ENCODE peak calls at places on chromosomes 2 and 18, in nine cellular contexts. V is HT-29, N is mesothelial cell of epicardium, W is type B pancreatic cell, T is breast epithelium, F is hippocampal formation, A is GOT3, G is occipital lobe, Q is Caki2. Z is an unnamed sample.

GRCh38 chr2:196220671-196221070 is 49.3 kb upstream of the STK17B start:
- DNase-seq in G (no peak), A (no peak), Q (no peak), V (no peak), N (no peak), F (no peak), T (no peak), W (no peak), Z (no peak)

GRCh38 chr18:35514752-35515459 is 17.1 kb upstream of the INO80C start:
- DNase-seq in W (no peak), G (no peak), F (no peak), T (no peak), A (no peak), N (no peak), Q (no peak), V (no peak), Z (no peak)

GRCh38 chr18:23388357-23388756 is 64.7 kb upstream of the RIOK3 start:
- DNase-seq in T (no peak), A (no peak), N (no peak), W (no peak), Q (no peak), V (no peak), F (no peak), G (no peak), Z (no peak)

GRCh38 chr2:173271135-173271534 is 83.5 kb upstream of the CDCA7 start:
- DNase-seq in G (no peak), Q (no peak), A (no peak), N (no peak), F (no peak), V (no peak), W (no peak), T (no peak), Z (no peak)

GRCh38 chr2:19576411-19576810 is 218.0 kb upstream of the OSR1 start:
- DNase-seq in A (no peak), G (no peak), Q (no peak), N (no peak), F (no peak), T (no peak), V (peak; percentile 38), W (no peak), Z (no peak)

GRCh38 chr2:37189452-37190153 is 1.1 kb upstream of the SULT6B1 start:
- DNase-seq in W (no peak), F (no peak), V (peak; percentile 79), A (peak; percentile 5), N (no peak), G (no peak), T (peak; percentile 40), Q (peak; percentile 42), Z (no peak)

GRCh38 chr2:135600915-135601314 is 69.6 kb downstream of the R3HDM1 start:
- DNase-seq in G (no peak), N (no peak), Q (no peak), W (no peak), F (no peak), V (no peak), A (no peak), T (no peak), Z (no peak)

GRCh38 chr2:46326231-46326980 is 29.2 kb downstream of the EPAS1 start:
- DNase-seq in Q (no peak), T (peak; percentile 87), A (no peak), V (no peak), W (no peak), F (no peak), G (no peak), N (no peak), Z (no peak)

GRCh38 chr18:3429121-3429520 is 20.9 kb upstream of the TGIF1 start:
- DNase-seq in A (no peak), T (no peak), V (no peak), G (no peak), Q (no peak), F (no peak), W (no peak), N (no peak), Z (no peak)

GRCh38 chr2:96116424-96116878 is at the start of gene ADRA2B:
- DNase-seq in N (peak; percentile 70), Q (peak; percentile 61), F (peak; percentile 5), A (no peak), V (peak; percentile 58), T (peak; percentile 66), W (no peak), G (no peak), Z (peak; percentile 76)

GRCh38 chr2:192645811-192646598 is 451.3 kb upstream of the TMEFF2 start:
- DNase-seq in F (no peak), W (no peak), V (no peak), G (no peak), N (no peak), Q (no peak), T (no peak), A (no peak), Z (no peak)

GRCh38 chr2:82939211-82939610 is 1519.9 kb downstream of the SUCLG1 start:
- DNase-seq in W (no peak), T (no peak), A (no peak), G (no peak), N (no peak), F (no peak), V (no peak), Q (no peak), Z (no peak)

GRCh38 chr2:21118302-21118920 is 5.4 kb upstream of the TDRD15 start:
- DNase-seq in W (no peak), V (peak; percentile 52), G (peak; percentile 3), T (no peak), N (no peak), A (no peak), Q (peak; percentile 26), F (peak; percentile 4), Z (peak; percentile 24)

GRCh38 chr18:22171263-22171838 is 2.0 kb downstream of the GATA6 start:
- DNase-seq in N (no peak), W (no peak), Q (no peak), F (no peak), V (no peak), A (no peak), T (no peak), G (no peak), Z (no peak)

GRCh38 chr2:207469953-207470699 is 59.6 kb upstream of the CREB1 start:
- DNase-seq in V (no peak), N (no peak), A (no peak), F (no peak), T (no peak), W (no peak), Q (no peak), G (no peak), Z (no peak)

GRCh38 chr2:17035010-17035409 is 369.4 kb upstream of the CYRIA start:
- DNase-seq in F (no peak), G (no peak), V (no peak), T (no peak), Q (no peak), W (no peak), A (no peak), N (no peak), Z (no peak)

GRCh38 chr2:25421746-25422431 is 80.2 kb upstream of the DNMT3A start:
- DNase-seq in T (no peak), W (no peak), Q (no peak), A (no peak), V (no peak), F (no peak), N (no peak), G (no peak), Z (no peak)

GRCh38 chr2:217822296-217823252 is 180.2 kb downstream of the TNS1 start:
- DNase-seq in T (peak; percentile 89), Q (no peak), A (no peak), W (no peak), F (no peak), G (no peak), V (no peak), N (no peak), Z (no peak)

GRCh38 chr2:240502430-240503121 is 55.2 kb downstream of the ANKMY1 start:
- DNase-seq in F (no peak), V (no peak), T (peak; percentile 7), A (no peak), W (peak; percentile 51), Q (no peak), N (peak; percentile 17), G (no peak), Z (no peak)

GRCh38 chr2:112803691-112804521 is 19.6 kb upstream of the IL1A start:
- DNase-seq in G (no peak), N (no peak), A (no peak), V (peak; percentile 49), W (no peak), F (no peak), Q (no peak), T (no peak), Z (no peak)

GRCh38 chr2:3051266-3051665 is 326.4 kb downstream of the EIPR1 start:
- DNase-seq in T (no peak), W (no peak), G (no peak), N (no peak), F (no peak), Q (no peak), V (no peak), A (no peak), Z (no peak)

GRCh38 chr2:162197095-162197825 is 45.2 kb upstream of the GCG start:
- DNase-seq in N (no peak), T (no peak), A (no peak), W (no peak), F (no peak), Q (no peak), G (no peak), V (no peak), Z (no peak)

GRCh38 chr2:162706770-162707169 is 131.8 kb downstream of the KCNH7 start:
- DNase-seq in F (no peak), Q (no peak), W (no peak), V (no peak), G (no peak), N (no peak), A (no peak), T (no peak), Z (no peak)

GRCh38 chr2:133581027-133581760 is 12.9 kb upstream of the NCKAP5 start:
- DNase-seq in W (no peak), V (no peak), F (no peak), N (no peak), Q (no peak), T (no peak), G (no peak), A (no peak), Z (no peak)

GRCh38 chr2:216677439-216678097 is 17.8 kb downstream of the IGFBP5 start:
- DNase-seq in N (no peak), W (no peak), Q (no peak), A (no peak), F (no peak), T (no peak), G (no peak), V (no peak), Z (no peak)

GRCh38 chr2:3637311-3637675 is 20.7 kb upstream of the ALLC start:
- DNase-seq in Q (no peak), W (no peak), N (no peak), A (no peak), T (no peak), G (no peak), V (no peak), F (no peak), Z (no peak)

GRCh38 chr18:30682667-30683066 is 359.9 kb downstream of the DSC3 start:
- DNase-seq in F (no peak), A (no peak), G (no peak), W (no peak), T (no peak), V (no peak), N (no peak), Q (no peak), Z (no peak)

GRCh38 chr2:172079838-172080640 is 5.3 kb upstream of the DLX1 start:
- DNase-seq in W (no peak), A (no peak), V (no peak), G (no peak), Q (no peak), F (no peak), N (no peak), T (no peak), Z (no peak)

GRCh38 chr2:144938308-144938709 is 418.4 kb upstream of the ZEB2 start:
- DNase-seq in V (peak; percentile 48), N (no peak), G (no peak), T (no peak), A (no peak), Q (peak; percentile 12), F (no peak), W (no peak), Z (no peak)

GRCh38 chr2:63849381-63850203 is 7.9 kb downstream of the UGP2 start:
- DNase-seq in V (no peak), F (peak; percentile 22), T (no peak), N (no peak), G (no peak), W (no peak), Q (no peak), A (no peak), Z (no peak)

GRCh38 chr2:205012961-205013360 is 467.7 kb downstream of the PARD3B start:
- DNase-seq in G (no peak), N (no peak), V (no peak), Q (no peak), T (no peak), A (no peak), F (no peak), W (no peak), Z (no peak)

Z was measured in NCI-H2171.